ENCODE peak calls at places on chromosomes 3 and 15, in seven cellular contexts. S is PC-9, B is A549, L is psoas muscle, H is mammary epithelial cell, N is MCF 10A, I is stomach. D is an unnamed sample.

GRCh38 chr3:108103971-108104797 is 13.4 kb upstream of the CD47 start:
- DNase-seq in S (no peak), N (no peak), I (peak), H (no peak), B (no peak), L (no peak), D (no peak)

GRCh38 chr3:168088106-168088722 is 7.5 kb downstream of the GOLIM4 start:
- DNase-seq in N (peak), B (peak), S (no peak), I (no peak), H (no peak), L (no peak), D (peak)

GRCh38 chr15:73872370-73872769 is 994 bp upstream of the TBC1D21 start:
- DNase-seq in I (no peak), H (no peak), B (no peak), L (no peak), N (no peak), S (no peak), D (peak)

GRCh38 chr3:192929146-192929545 is 11.5 kb upstream of the MB21D2 start:
- DNase-seq in N (no peak), I (no peak), B (no peak), S (no peak), H (peak), L (no peak), D (no peak)

GRCh38 chr3:112894258-112894657 is 47.6 kb upstream of the CD200R1L start:
- DNase-seq in S (peak), L (no peak), I (no peak), N (peak), H (peak), B (no peak), D (peak)

GRCh38 chr3:114496874-114497273 is 203.0 kb downstream of the TIGIT start:
- DNase-seq in S (peak), I (no peak), L (peak), N (peak), H (no peak), B (no peak), D (peak)

GRCh38 chr3:57793737-57794187 is 37.7 kb downstream of the SLMAP start:
- DNase-seq in S (no peak), I (no peak), N (peak), B (no peak), L (no peak), H (peak), D (no peak)

GRCh38 chr15:52252781-52253180 is 42.8 kb downstream of the MYO5C start:
- DNase-seq in H (peak), S (no peak), B (peak), L (no peak), N (peak), I (no peak), D (no peak)

GRCh38 chr3:190053919-190054672 is 66.6 kb downstream of the P3H2 start:
- DNase-seq in N (peak), H (peak), L (no peak), I (no peak), B (peak), S (peak), D (peak)

GRCh38 chr3:183188895-183189462 is 26.4 kb upstream of the LAMP3 start:
- DNase-seq in L (peak), N (peak), B (peak), I (peak), H (no peak), S (no peak), D (peak)

GRCh38 chr3:23748398-23749110 is 57.2 kb upstream of the UBE2E1 start:
- DNase-seq in B (no peak), N (peak), I (no peak), L (no peak), S (no peak), H (peak), D (no peak)

GRCh38 chr3:133773732-133774131 is 27.5 kb downstream of the TF start:
- DNase-seq in L (no peak), I (no peak), S (no peak), B (no peak), N (no peak), H (no peak), D (no peak)

GRCh38 chr15:38461089-38461833 is 7.3 kb downstream of the FAM98B start:
- DNase-seq in B (no peak), L (no peak), N (no peak), H (no peak), S (no peak), I (no peak), D (no peak)

GRCh38 chr3:158532099-158532734 is 38.8 kb upstream of the MLF1 start:
- DNase-seq in N (peak), H (peak), B (peak), I (no peak), L (no peak), S (peak), D (peak)

GRCh38 chr15:45548753-45549520 is 26.4 kb upstream of the SLC30A4 start:
- DNase-seq in L (no peak), N (no peak), B (no peak), H (no peak), I (no peak), S (no peak), D (no peak)

GRCh38 chr15:91411570-91411969 is 311.5 kb downstream of the SV2B start:
- DNase-seq in L (no peak), H (no peak), B (no peak), I (no peak), S (no peak), N (no peak), D (no peak)

GRCh38 chr15:101615986-101616848 is 36.0 kb downstream of the TM2D3 start:
- DNase-seq in I (peak), B (peak), H (peak), S (peak), L (peak), N (peak), D (peak)

GRCh38 chr15:70271422-70272088 is 173.8 kb upstream of the TLE3 start:
- DNase-seq in B (peak), S (peak), H (peak), I (no peak), L (no peak), N (peak), D (no peak)

DNA sequence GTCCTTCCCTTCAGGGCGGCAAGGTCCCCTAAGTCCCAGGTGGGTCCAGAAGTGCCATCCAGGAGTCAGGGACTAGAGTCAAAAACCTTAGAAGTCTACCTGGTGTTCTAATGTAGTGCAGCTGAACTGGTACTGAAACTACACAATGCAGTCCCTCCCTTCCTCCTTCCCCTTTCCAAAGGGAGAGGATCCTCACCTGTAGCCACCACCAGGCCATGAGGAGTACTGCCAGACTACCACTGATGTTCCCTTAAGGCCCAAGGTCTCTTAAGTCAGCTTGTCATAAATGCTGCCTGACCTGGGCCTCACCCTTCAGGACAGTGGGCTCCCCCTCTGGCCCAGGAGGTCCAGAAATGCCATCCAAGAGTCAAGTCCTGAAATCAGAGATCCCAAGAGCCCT is 98.9 kb downstream of the ULK4 start:
- DNase-seq in N (peak), B (no peak), H (peak), L (no peak), S (no peak), I (no peak), D (peak)
- TF ChIP-seq CTCF in N (no peak), B (no peak), H (peak), L (no peak), S (peak), I (no peak), D (peak)

DNA sequence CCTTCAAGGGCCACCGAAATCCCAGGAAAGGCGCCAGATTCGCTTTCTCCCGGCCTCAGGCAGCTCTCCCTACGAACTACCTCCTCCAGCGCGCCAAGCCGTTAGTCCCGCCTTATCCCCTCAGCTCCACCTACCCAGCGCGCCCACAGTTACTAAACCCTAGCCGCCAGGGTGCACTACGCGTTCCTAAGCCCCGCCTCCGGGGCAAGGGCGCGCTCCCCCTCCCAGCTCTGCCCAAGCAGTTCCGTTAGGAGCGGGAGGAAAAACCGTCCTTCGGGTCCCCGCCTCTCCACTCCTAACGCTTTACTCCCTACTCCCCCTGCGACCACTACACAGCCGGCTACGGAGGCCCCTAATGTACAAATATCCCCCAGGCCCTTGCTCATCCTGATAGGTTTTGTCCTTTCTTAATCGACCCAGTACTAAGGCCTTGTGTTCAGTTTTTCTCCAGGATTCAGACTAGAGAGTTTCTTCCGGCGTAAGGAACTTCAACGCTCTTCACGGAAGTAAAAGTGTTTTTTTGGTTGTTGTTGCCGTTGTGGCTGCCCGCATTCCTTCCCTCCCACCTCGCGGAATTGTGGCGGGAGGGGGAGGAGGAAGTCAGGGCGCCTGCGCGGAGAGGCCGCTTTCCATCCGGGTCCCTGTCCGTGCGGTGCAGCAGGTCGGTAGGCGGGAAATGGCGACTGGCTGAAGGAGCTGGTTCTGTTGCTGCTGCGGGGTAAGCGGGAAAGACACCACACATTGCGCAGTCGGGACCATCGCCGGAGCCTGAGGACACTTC is at the start of gene CTDSPL2:
- DNase-seq in N (peak), B (peak), L (peak), H (peak), S (peak), I (peak), D (peak)
- TF ChIP-seq CTCF in N (peak), B (no peak), L (peak), H (no peak), S (peak), I (no peak), D (no peak)

GRCh38 chr15:43105077-43105769 is 615 bp downstream of the UBR1 start:
- DNase-seq in S (peak), N (peak), B (peak), I (peak), H (peak), L (no peak), D (no peak)
- TF ChIP-seq CTCF in S (no peak), N (no peak), B (no peak), I (no peak), H (no peak), L (no peak), D (no peak)

GRCh38 chr3:31129241-31129640 is 234.8 kb upstream of the GADL1 start:
- DNase-seq in L (no peak), N (no peak), I (no peak), B (no peak), S (no peak), H (no peak), D (no peak)

GRCh38 chr3:31137718-31138465 is 243.4 kb upstream of the GADL1 start:
- DNase-seq in H (peak), N (no peak), S (no peak), B (no peak), I (no peak), L (no peak), D (no peak)

GRCh38 chr3:31135546-31135945 is 241.1 kb upstream of the GADL1 start:
- DNase-seq in H (no peak), L (no peak), I (no peak), B (no peak), S (no peak), N (no peak), D (no peak)

GRCh38 chr3:31133541-31133940 is 239.1 kb upstream of the GADL1 start:
- DNase-seq in H (no peak), B (no peak), L (no peak), I (no peak), S (no peak), N (no peak), D (no peak)

GRCh38 chr3:31132132-31132769 is 237.8 kb upstream of the GADL1 start:
- DNase-seq in I (no peak), B (peak), L (no peak), N (peak), H (peak), S (no peak), D (peak)
- TF ChIP-seq CTCF in I (peak), B (peak), L (peak), N (peak), H (peak), S (peak), D (peak)

GRCh38 chr3:88219138-88219792 is 69.5 kb downstream of the C3orf38 start:
- DNase-seq in B (peak), N (peak), H (peak), I (peak), S (peak), L (no peak), D (peak)
- TF ChIP-seq CTCF in B (peak), N (peak), H (peak), I (no peak), S (peak), L (no peak), D (peak)

GRCh38 chr3:82707035-82707434 is 945.6 kb upstream of the GBE1 start:
- DNase-seq in H (peak), I (no peak), N (no peak), S (peak), B (no peak), L (no peak), D (no peak)
- TF ChIP-seq CTCF in H (no peak), I (no peak), N (no peak), S (no peak), B (no peak), L (no peak), D (peak)

GRCh38 chr15:89494006-89494405 is 2.4 kb downstream of the RHCG start:
- DNase-seq in I (no peak), B (no peak), S (no peak), L (no peak), N (no peak), H (no peak), D (no peak)
- TF ChIP-seq CTCF in I (no peak), B (no peak), S (no peak), L (no peak), N (no peak), H (no peak), D (no peak)

DNA sequence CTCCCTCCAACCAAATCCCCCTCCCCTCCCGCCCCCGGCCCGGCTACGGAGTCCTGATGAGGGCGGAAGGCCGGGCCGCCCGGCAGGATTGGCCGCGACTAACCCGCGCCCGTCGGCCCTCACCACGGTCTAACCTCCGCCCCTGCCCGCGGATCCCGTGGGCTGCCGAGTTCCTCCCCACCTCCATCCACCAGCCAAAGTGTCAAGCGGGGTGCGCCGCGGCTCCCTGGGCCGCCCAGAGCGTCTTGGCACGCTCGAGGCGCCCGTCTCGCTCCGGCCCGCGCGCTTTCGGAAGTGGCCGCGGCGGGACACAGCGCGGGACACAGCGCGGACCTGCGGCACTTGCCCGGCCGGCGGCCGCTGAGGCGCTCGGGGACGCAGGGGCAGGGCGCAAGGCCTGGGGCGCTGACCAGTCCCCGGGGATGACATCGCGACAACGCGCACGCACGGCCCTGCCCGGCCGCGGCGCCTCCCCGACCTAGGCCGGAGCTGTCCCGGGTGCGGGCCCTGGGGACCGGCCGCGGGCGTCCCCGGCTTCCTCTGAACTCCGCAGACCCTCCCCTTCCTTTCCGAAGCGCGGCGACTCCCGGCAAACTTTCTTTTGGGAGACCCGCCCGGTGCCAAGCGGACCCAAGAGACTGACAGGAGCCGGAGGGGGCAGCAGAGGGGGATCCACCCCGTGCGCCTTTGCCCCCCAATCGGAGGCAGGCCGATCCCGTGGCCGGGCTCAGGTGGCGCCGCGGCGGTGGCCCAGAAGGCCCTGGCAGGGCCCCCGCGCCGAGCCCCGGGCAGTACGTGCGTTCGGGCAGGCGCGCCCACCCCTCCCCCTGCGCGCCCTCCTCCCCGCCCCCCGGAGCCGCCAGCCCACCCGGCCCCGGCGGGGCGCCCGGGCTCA is 112.8 kb upstream of the ICE2 start:
- DNase-seq in N (no peak), H (peak), B (peak), I (peak), S (peak), L (peak), D (peak)
- TF ChIP-seq CTCF in N (peak), H (no peak), B (no peak), I (no peak), S (no peak), L (peak), D (no peak)

DNA sequence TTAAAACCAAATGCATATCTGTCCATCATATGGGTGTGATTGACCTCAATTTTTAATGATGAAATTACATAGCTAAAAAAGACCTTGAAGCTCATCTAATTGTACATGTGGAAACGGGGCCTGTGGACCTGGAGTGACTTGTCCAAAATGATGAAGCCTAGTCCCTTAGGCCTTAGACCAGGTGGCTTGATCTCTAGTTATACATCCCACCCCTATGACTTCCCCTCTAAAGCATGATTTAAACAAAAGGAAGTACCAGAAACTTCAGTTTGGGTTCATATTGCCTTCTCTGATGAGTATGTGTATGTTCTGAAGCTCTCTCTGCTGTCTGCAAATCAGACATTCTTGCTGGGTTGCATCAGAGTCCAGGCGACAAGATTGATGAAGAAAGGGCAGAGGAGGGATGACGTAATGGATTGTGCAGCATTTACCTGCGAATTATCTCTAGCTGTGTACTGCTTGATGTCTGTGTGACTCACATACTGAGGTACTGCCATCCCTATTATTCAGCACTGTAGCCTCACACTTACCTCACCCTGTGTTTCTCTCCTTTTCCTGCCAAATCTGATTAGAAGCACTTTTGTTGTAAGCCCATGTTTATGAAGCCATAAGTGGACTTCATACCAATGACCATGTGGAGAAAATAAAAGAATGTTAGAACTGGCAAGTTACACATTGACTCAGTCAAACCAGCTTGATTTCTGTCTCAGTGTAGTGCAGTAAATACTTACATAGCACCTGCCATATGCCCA is 111.5 kb downstream of the FILIP1L start:
- DNase-seq in I (peak), B (peak), N (peak), L (no peak), H (peak), S (peak), D (peak)
- TF ChIP-seq CTCF in I (no peak), B (no peak), N (no peak), L (no peak), H (no peak), S (no peak), D (no peak)

D was measured in Caco-2.